ENCODE peak calls at places on chromosomes 1 and 21, in four cellular contexts. G is prostate gland, B is A549, H is adrenal gland. W is an unnamed sample.

GRCh38 chr1:82423174-82423815 is 622.6 kb downstream of the ADGRL2 start:
- DNase-seq in H (no peak), B (no peak), G (no peak), W (no peak)

GRCh38 chr1:2088434-2088833 is 38.2 kb downstream of the PRKCZ start:
- DNase-seq in B (no peak), G (no peak), H (peak; percentile 70), W (no peak)

GRCh38 chr1:93322349-93322748 is 23.4 kb upstream of the DR1 start:
- DNase-seq in H (no peak), B (no peak), G (peak; percentile 25), W (no peak)

GRCh38 chr1:174913225-174913903 is 86.4 kb upstream of the CACYBP start:
- DNase-seq in H (no peak), G (no peak), B (no peak), W (no peak)

GRCh38 chr21:14356771-14357170 is 26.2 kb downstream of the HSPA13 start:
- DNase-seq in H (peak; percentile 8), G (no peak), B (no peak), W (no peak)

GRCh38 chr1:33366766-33367487 is 46.0 kb upstream of the A3GALT2 start:
- DNase-seq in H (no peak), G (no peak), B (no peak), W (no peak)

GRCh38 chr1:206490643-206491421 is 16.5 kb upstream of the RASSF5 start:
- DNase-seq in H (no peak), B (no peak), G (no peak), W (no peak)

GRCh38 chr1:174812026-174812425 is 187.7 kb upstream of the CACYBP start:
- DNase-seq in G (no peak), H (no peak), B (no peak), W (no peak)

GRCh38 chr1:182601926-182602325 is 2.3 kb downstream of the RGS16 start:
- DNase-seq in B (no peak), G (no peak), H (no peak), W (no peak)

GRCh38 chr1:182602945-182603645 is 1.1 kb downstream of the RGS16 start:
- DNase-seq in H (no peak), G (no peak), B (no peak), W (no peak)

GRCh38 chr1:182603646-182604127 is 502 bp downstream of the RGS16 start:
- DNase-seq in B (no peak), G (no peak), H (no peak), W (no peak)

GRCh38 chr1:182604835-182605164 is 611 bp upstream of the RGS16 start:
- DNase-seq in B (no peak), H (no peak), G (no peak), W (no peak)

DNA sequence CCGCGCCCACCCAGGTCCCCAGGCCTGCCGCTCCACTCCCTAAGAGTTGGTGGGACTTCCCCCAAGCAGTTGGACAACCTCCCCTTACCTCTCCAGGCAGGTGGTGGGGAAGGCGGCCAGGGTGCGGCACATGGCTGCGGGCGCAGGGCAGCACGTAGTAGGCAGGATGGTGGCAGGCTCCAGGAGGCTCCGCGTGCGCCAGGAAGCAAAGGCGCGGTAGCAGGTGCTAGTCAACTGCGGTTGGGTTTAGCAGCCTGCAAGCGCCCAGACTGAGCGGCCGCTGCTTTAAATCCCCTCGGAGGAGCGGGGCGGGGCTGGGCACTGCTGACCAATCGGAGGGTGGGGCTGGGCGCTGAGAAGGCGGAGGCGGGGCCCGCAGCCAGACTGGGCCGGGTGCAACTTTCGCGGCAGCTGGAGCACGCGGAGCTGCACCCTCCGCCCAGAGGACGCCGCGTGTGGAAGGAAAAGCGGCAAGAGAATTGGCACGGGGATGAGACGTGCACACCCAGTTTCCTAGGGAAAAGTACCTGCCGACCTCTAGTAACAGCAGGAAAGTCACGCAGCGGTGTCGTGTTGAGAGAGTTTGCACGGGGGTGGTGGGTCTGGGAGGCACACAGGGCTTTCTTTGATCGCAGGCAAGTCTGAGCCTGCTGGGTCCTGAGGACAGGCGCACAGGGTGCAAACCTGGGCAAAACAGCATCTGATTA is at the start of gene RGS16:
- DNase-seq in G (peak; percentile 90), H (peak; percentile 93), B (peak; percentile 76), W (peak; percentile 96)
- TF ChIP-seq CTCF in G (no peak), H (no peak), B (no peak), W (no peak)

GRCh38 chr1:17581389-17582123 is 42.1 kb downstream of the ARHGEF10L start:
- DNase-seq in H (no peak), G (no peak), B (no peak), W (no peak)

GRCh38 chr1:17575786-17576584 is 36.5 kb downstream of the ARHGEF10L start:
- DNase-seq in H (no peak), B (no peak), G (no peak), W (peak; percentile 63)

GRCh38 chr1:17582124-17582768 is 42.7 kb downstream of the ARHGEF10L start:
- DNase-seq in B (no peak), G (peak; percentile 72), H (no peak), W (no peak)

GRCh38 chr1:17577907-17578297 is 38.4 kb downstream of the ARHGEF10L start:
- DNase-seq in H (no peak), G (no peak), B (no peak), W (no peak)

DNA sequence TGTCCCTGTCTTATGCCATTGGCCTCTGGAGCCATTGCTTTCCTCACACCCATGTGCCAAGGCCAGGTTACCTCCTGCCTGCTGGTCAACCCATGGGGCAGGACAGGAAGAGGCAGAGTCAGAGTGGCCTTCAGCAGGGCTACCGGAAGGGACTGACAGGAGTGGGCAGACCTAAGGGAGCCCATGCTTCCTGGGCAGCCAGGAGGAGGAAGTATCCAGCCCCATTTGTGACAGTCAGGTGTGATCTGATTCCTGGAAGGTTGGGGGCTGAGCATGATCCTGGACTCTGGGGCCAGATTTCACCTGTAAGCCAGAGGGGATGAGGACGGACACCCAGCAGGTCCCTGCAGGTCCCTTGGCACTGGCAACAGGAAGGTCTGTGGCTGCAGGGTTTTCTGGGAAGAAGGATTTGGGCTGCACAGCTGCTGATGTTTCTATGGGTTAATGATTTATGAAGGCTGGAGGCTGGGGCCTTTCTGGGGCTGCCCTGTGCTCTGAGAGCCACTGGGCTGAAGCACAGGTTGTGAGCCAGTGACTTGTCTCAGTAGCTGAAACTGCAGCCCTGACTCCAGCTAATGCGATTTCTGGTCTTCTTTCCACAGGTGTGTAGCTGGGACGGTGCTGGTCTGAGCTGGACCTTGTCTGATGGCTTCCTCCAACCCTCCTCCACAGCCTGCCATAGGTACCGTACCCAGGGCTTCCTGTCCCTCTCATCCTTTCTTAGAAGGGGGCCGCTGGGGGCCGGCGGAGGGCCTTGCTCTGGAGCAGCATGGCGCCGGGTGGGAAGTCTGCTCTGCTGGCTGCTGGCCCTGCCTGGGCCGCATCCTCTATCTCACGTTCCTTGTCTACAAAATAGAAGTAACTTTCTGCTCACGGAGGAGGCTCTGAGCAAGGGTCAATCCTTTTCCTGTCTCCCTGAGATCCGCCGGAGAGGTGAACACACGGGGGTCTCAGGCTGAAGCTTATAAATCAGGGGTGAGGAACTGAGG is 40.7 kb downstream of the ARHGEF10L start:
- DNase-seq in G (peak; percentile 61), H (no peak), B (peak; percentile 14), W (peak; percentile 72)
- TF ChIP-seq POLR2A in G (no peak), H (no peak), B (no peak), W (peak; percentile 62)

GRCh38 chr21:27406297-27407009 is 439.6 kb upstream of the ADAMTS5 start:
- DNase-seq in H (no peak), B (no peak), G (no peak), W (no peak)
- TF ChIP-seq CTCF in H (no peak), B (no peak), G (no peak), W (no peak)

DNA sequence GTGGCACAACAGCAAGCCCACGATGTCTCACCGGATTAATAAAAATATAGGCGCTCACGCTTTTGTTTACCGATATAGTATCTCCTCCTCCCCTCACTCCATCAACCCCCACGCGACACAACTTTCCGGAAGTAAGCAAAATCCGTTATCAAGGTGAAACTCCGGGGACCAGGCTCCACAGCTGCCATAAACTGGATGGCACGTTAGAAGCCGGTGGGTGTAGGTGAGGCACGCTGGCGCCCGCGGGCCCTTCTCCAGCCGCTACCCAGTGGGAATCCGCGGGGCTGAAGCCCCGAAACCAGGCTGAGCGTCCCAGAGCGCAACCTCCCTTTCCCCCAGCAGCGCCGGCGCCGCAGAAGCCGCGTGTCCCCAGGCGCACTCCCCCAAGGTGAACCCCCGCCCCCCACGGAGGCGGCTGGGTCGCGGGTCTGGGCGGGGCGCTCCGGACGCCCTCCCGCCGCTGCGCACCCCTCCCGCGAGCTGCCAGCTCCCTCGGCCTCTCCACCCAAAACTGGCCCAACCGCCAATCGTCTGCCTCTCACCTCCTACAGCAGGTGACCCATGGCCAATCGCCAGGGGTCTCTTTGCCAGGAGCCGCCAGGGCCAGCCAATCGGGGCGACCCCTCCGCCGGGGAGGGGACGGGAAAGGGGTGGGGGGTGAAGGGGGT is 112.4 kb downstream of the OSBPL9 start:
- DNase-seq in H (peak; percentile 97), B (peak; percentile 92), G (peak; percentile 93), W (peak; percentile 88)
- TF ChIP-seq POLR2A in H (peak; percentile 77), B (peak; percentile 56), G (peak; percentile 47), W (no peak)

GRCh38 chr1:109263597-109264378 is 14.4 kb downstream of the CELSR2 start:
- DNase-seq in H (peak; percentile 89), B (peak; percentile 95), G (peak; percentile 90), W (peak; percentile 57)
- TF ChIP-seq CTCF in H (peak; percentile 100), B (peak; percentile 89), G (peak; percentile 98), W (peak; percentile 83)

GRCh38 chr1:24935615-24936484 is 5.8 kb upstream of the RUNX3 start:
- DNase-seq in B (no peak), H (no peak), G (no peak), W (no peak)

GRCh38 chr1:24933468-24933867 is 3.4 kb upstream of the RUNX3 start:
- DNase-seq in G (no peak), B (no peak), H (no peak), W (no peak)

GRCh38 chr1:24932725-24933294 is 2.7 kb upstream of the RUNX3 start:
- DNase-seq in H (no peak), G (no peak), B (no peak), W (no peak)

GRCh38 chr1:24935196-24935526 is 5.1 kb upstream of the RUNX3 start:
- DNase-seq in B (no peak), G (no peak), H (no peak), W (no peak)

DNA sequence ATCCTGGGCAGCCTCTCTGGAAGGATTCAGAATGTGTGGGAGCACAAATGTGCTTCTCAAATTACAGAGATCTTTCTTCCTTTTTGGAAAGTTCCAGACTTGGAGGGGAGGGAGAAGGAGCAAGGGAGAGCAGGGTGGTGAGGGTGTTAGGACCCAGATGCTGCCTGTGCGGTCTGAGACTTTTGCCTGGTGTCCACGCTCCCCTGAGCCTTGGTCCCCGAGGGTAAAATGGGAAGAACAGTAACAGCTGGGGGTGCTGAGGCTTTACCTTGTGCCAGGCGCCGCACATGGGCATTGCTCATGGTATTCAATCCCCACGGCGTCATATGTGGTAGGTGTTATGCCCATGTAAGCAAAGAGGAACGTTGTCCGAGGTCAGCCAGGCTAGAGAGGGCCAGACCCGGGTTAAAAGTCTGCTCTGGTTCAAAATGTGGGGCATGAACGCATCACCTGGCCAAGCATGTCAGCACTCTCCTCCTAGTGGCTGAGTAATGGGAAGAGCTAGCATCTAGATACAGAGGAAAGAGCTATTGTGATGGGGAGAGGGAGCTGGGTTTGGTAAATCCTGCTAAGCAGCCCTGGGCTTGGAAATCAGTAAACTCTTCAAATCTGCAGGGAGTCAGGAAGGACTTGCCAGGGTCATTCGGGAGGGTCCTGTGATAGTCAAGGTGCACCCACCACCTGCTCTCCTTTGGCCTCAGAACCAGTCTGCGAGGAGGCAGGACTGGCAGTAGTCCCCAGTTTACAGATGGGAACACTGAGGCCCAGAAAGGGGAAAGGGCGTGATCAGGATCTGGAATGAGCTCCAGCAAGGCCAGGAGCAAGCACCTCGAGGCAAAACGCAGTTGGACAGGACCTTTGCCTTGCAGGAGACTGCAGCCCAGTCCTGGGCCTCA is 4.5 kb upstream of the RUNX3 start:
- DNase-seq in B (no peak), H (no peak), G (no peak), W (no peak)
- TF ChIP-seq POLR2A in B (no peak), H (no peak), G (no peak), W (no peak)

GRCh38 chr1:58848818-58849411 is 65.1 kb upstream of the JUN start:
- DNase-seq in H (peak; percentile 87), B (peak; percentile 94), G (no peak), W (no peak)
- TF ChIP-seq CTCF in H (peak; percentile 42), B (no peak), G (no peak), W (no peak)